ENCODE peak calls at places on chromosomes 16 and 17, in five cellular contexts. N is gastrocnemius medialis, P is tibial nerve, G is esophagus squamous epithelium, E is IMR-90. L is an unnamed sample.

GRCh38 chr16:9049241-9049640 is 42.2 kb upstream of the HAPSTR1 start:
- DNase-seq in N (no peak), G (no peak), E (peak; percentile 97), P (no peak), L (no peak)

GRCh38 chr17:76276461-76277299 is 11.5 kb downstream of the UBALD2 start:
- DNase-seq in P (no peak), N (no peak), G (no peak), E (peak; percentile 31), L (no peak)

GRCh38 chr16:68257906-68258800 is 6.2 kb upstream of the SLC7A6 start:
- DNase-seq in G (no peak), P (no peak), N (peak; percentile 93), E (peak; percentile 38), L (no peak)

GRCh38 chr17:76075364-76076099 is 951 bp downstream of the GALR2 start:
- DNase-seq in P (no peak), E (no peak), G (no peak), N (peak; percentile 6), L (no peak)

GRCh38 chr17:62791235-62792121 is 16.6 kb downstream of the MARCHF10 start:
- DNase-seq in G (no peak), P (no peak), E (peak; percentile 95), N (no peak), L (no peak)

GRCh38 chr17:61285483-61286320 is 113.9 kb upstream of the TBX2 start:
- DNase-seq in P (no peak), E (peak; percentile 98), G (no peak), N (no peak), L (no peak)

GRCh38 chr17:79988163-79988971 is 47.3 kb downstream of the TBC1D16 start:
- DNase-seq in P (no peak), G (no peak), N (no peak), E (peak; percentile 89), L (peak; percentile 41)

GRCh38 chr17:28983286-28984240 is 22.3 kb downstream of the SEZ6 start:
- DNase-seq in N (no peak), G (no peak), E (peak; percentile 11), P (no peak), L (no peak)

GRCh38 chr16:55506708-55507107 is 2.2 kb upstream of the LPCAT2 start:
- DNase-seq in E (no peak), P (no peak), G (no peak), N (no peak), L (no peak)

GRCh38 chr17:61401280-61402072 is 1.8 kb downstream of the TBX2 start:
- DNase-seq in N (no peak), P (no peak), E (peak; percentile 54), G (no peak), L (no peak)

GRCh38 chr16:784431-784830 is 3.8 kb downstream of the RPUSD1 start:
- DNase-seq in P (no peak), E (no peak), N (no peak), G (no peak), L (no peak)

GRCh38 chr16:31331141-31331764 is 23.7 kb upstream of the ITGAX start:
- DNase-seq in G (no peak), P (no peak), E (no peak), N (no peak), L (no peak)

GRCh38 chr17:14351493-14351892 is 50.6 kb downstream of the HS3ST3B1 start:
- DNase-seq in N (no peak), P (no peak), E (peak; percentile 30), G (no peak), L (no peak)

GRCh38 chr16:57264381-57264780 is 19.3 kb downstream of the ARL2BP start:
- DNase-seq in E (no peak), G (no peak), P (no peak), N (no peak), L (no peak)

GRCh38 chr17:6914711-6915110 is 81.1 kb upstream of the ALOX12 start:
- DNase-seq in N (no peak), P (no peak), E (peak; percentile 7), G (no peak), L (no peak)

GRCh38 chr16:1539720-1540555 is 6.5 kb downstream of the TMEM204 start:
- DNase-seq in P (no peak), N (no peak), E (no peak), G (no peak), L (no peak)

GRCh38 chr16:86590501-86591144 is 12.3 kb downstream of the FOXL1 start:
- DNase-seq in G (no peak), P (no peak), N (no peak), E (peak; percentile 96), L (no peak)

GRCh38 chr16:86604436-86605220 is 26.3 kb downstream of the FOXL1 start:
- DNase-seq in E (no peak), N (no peak), P (no peak), G (no peak), L (no peak)

GRCh38 chr17:48322060-48322459 is 108.0 kb downstream of the SKAP1 start:
- DNase-seq in P (no peak), N (no peak), E (peak; percentile 29), G (no peak), L (no peak)

GRCh38 chr17:57985675-57985974 is 2.4 kb downstream of the VEZF1 start:
- DNase-seq in N (no peak), E (peak; percentile 25), G (no peak), P (no peak), L (no peak)

GRCh38 chr17:32112416-32112815 is 29.9 kb upstream of the RHOT1 start:
- DNase-seq in P (no peak), G (no peak), E (no peak), N (no peak), L (no peak)

GRCh38 chr17:56595831-56596740 is 2.6 kb downstream of the NOG start:
- DNase-seq in N (peak; percentile 15), E (peak; percentile 10), G (no peak), P (no peak), L (no peak)

GRCh38 chr16:56848056-56848936 is 16.7 kb upstream of the SLC12A3 start:
- DNase-seq in P (no peak), G (no peak), N (no peak), E (peak; percentile 79), L (peak; percentile 60)

GRCh38 chr16:81505011-81505660 is 60.5 kb downstream of the CMIP start:
- DNase-seq in P (no peak), N (no peak), G (no peak), E (no peak), L (no peak)

GRCh38 chr16:81394966-81395655 is 49.5 kb upstream of the CMIP start:
- DNase-seq in P (no peak), G (no peak), E (no peak), N (no peak), L (peak; percentile 3)

GRCh38 chr17:49067163-49067562 is 65.4 kb upstream of the B4GALNT2 start:
- DNase-seq in P (no peak), G (no peak), E (no peak), N (no peak), L (no peak)

GRCh38 chr16:30535777-30536190 is 1.1 kb upstream of the ZNF747 start:
- DNase-seq in P (peak; percentile 56), N (peak; percentile 78), G (no peak), E (peak; percentile 62), L (peak; percentile 76)

GRCh38 chr17:80618304-80618703 is 73.7 kb downstream of the RPTOR start:
- DNase-seq in N (no peak), P (no peak), G (no peak), E (no peak), L (no peak)

GRCh38 chr17:35808962-35809854 is at the start of gene TAF15:
- DNase-seq in E (peak; percentile 99), G (peak; percentile 86), N (peak; percentile 97), P (peak; percentile 92), L (peak; percentile 98)
- TF ChIP-seq POLR2A in E (peak; percentile 99), G (peak; percentile 90), N (peak; percentile 99), P (peak; percentile 99), L (peak; percentile 99)

GRCh38 chr17:74782571-74782970 is 6.4 kb upstream of the NAT9 start:
- DNase-seq in G (no peak), P (no peak), E (no peak), N (no peak), L (no peak)

GRCh38 chr17:74785096-74785980 is 9.2 kb upstream of the NAT9 start:
- DNase-seq in G (no peak), P (no peak), N (no peak), E (no peak), L (no peak)

GRCh38 chr17:74790206-74791066 is 14.3 kb upstream of the NAT9 start:
- DNase-seq in E (no peak), P (no peak), G (no peak), N (no peak), L (no peak)

GRCh38 chr17:74785981-74786360 is 9.8 kb upstream of the NAT9 start:
- DNase-seq in G (no peak), P (no peak), E (no peak), N (no peak), L (no peak)

DNA sequence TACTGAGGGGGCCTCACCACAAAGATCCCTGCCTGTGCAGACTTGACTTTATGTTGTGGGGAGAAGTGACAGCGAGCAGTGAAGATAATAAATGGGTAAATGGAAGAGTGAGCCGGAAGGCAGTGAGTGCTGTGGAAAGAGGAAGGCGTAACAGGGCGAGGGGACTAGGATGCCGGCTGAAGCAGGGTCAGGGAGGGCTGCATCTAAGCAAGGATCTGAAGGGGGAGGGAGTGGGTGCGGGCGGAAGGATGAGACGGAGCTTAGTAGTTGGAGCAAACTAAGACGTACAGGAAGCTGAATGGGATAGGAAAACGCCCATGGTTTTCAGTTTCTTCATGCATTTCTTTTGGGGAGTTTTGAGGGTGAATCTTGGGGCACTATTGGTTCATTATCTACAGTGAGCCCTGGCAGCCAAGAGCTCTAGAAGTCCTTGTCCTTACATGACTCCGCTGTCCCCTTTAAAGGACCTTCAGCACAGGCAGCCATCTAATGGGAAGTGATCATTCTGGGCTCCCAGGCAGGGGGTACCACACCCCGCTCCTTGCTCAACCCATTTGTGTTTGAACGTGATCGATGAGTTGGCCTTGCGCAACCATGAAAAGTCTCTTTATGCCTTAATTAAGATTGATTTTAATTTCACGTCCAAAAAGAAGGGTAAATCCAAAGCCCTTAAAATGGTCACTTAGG is 10.4 kb upstream of the NAT9 start:
- DNase-seq in P (peak; percentile 25), N (no peak), E (no peak), G (no peak), L (no peak)
- TF ChIP-seq POLR2A in P (no peak), N (no peak), E (no peak), G (no peak), L (no peak)

GRCh38 chr16:19393226-19394074 is 24.2 kb upstream of the TMC5 start:
- DNase-seq in P (no peak), N (no peak), G (no peak), E (peak; percentile 23), L (no peak)
- TF ChIP-seq POLR2A in P (no peak), N (no peak), G (peak; percentile 28), E (no peak), L (no peak)

DNA sequence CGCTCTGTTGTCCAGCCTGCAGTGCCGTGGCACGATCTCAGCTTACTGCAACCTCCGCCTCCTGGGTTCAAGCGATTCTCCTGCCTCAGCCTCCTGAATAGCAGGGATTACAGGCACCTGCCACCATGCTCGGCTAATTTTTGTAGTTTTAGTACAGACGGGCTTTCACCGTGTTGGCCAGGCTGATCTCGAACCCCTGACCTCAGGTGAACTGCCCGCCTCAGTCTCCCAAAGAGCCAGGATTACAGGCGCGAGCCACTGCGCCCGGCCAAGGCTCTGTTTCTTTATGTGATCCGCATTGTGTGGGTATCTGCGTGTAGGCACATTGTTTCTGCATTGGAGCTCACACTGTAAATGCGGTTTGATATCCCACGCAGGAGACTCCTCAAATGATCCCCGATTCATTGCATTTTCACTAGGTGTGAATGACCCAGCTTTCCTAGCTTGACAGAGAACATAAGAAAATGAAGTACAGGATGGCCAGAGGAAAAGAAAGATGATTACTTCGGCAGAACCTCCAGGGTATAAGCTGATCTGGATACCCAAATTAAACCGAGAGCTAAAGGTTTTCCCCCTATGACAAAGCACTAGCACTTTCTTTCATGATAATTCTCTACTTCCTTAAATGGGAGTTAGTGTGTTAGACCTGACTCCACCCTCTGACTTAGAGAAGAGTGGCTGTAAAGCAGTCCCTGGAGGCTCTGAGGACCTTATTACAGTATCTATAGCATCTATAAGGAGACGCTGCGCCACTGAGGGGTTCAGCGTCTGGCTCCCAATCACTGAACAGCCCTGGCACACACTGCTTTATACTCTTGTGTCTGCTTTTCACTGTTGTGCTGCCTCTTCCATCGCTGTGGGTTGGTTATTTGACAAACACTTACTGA is 17.3 kb downstream of the COTL1 start:
- DNase-seq in N (no peak), E (peak; percentile 43), P (no peak), G (no peak), L (no peak)
- TF ChIP-seq POLR2A in N (no peak), E (no peak), P (no peak), G (no peak), L (no peak)

L was measured in body of pancreas.